ENCODE peak calls at places on chromosomes 2 and 18, in eight cellular contexts. N is PC-3, V is K562, D is lower leg skin, U is SK-N-SH, J is astrocyte, Y is A673, B is left ventricle myocardium inferior. K is an unnamed sample.

GRCh38 chr18:43248610-43249249 is 28.6 kb downstream of the SYT4 start:
- DNase-seq in N (no peak), V (no peak), D (no peak), U (no peak), J (no peak), Y (no peak), B (no peak), K (no peak)

GRCh38 chr18:76405761-76406356 is 89.2 kb downstream of the ZNF516 start:
- DNase-seq in N (peak; percentile 67), V (peak; percentile 46), D (peak; percentile 87), U (peak; percentile 63), J (no peak), Y (peak; percentile 73), B (peak; percentile 52), K (no peak)

GRCh38 chr2:3192920-3193319 is 184.7 kb downstream of the EIPR1 start:
- DNase-seq in N (no peak), V (no peak), D (no peak), U (peak; percentile 67), J (no peak), Y (no peak), B (no peak), K (no peak)

GRCh38 chr2:219352448-219353023 is 20.0 kb upstream of the RESP18 start:
- DNase-seq in N (peak; percentile 80), V (peak; percentile 66), D (peak; percentile 89), U (peak; percentile 79), J (peak; percentile 11), Y (peak; percentile 77), B (no peak), K (no peak)

GRCh38 chr2:238941262-238941792 is 93.4 kb downstream of the TWIST2 start:
- DNase-seq in N (no peak), V (no peak), D (peak; percentile 70), U (no peak), J (no peak), Y (no peak), B (no peak), K (no peak)

GRCh38 chr2:27992787-27993747 is 102.5 kb downstream of the BABAM2 start:
- DNase-seq in N (peak; percentile 71), V (no peak), D (no peak), U (no peak), J (peak; percentile 79), Y (no peak), B (no peak), K (no peak)

GRCh38 chr2:145095641-145096435 is 575.9 kb upstream of the ZEB2 start:
- DNase-seq in N (peak; percentile 50), V (no peak), D (no peak), U (no peak), J (peak; percentile 93), Y (no peak), B (no peak), K (no peak)

GRCh38 chr18:25992566-25992965 is 97.8 kb downstream of the SS18 start:
- DNase-seq in N (no peak), V (no peak), D (no peak), U (no peak), J (no peak), Y (no peak), B (no peak), K (no peak)

GRCh38 chr18:25016666-25017065 is 335.3 kb downstream of the ZNF521 start:
- DNase-seq in N (no peak), V (no peak), D (no peak), U (no peak), J (no peak), Y (no peak), B (no peak), K (no peak)

GRCh38 chr2:232523682-232524597 is 2.0 kb upstream of the CHRND start:
- DNase-seq in N (peak; percentile 12), V (peak; percentile 60), D (no peak), U (peak; percentile 87), J (peak; percentile 6), Y (peak; percentile 60), B (no peak), K (no peak)
- H3K4me3 ChIP-seq in N (peak overlapping the region; percentile 50), V (peak overlapping the region; percentile 13), D (no peak overlapping the region), U (peak overlapping the region; percentile 40), J (no peak overlapping the region), Y (peak overlapping the region; percentile 14), B (peak overlapping the region; percentile 64), K (peak overlapping the region; percentile 30)

DNA sequence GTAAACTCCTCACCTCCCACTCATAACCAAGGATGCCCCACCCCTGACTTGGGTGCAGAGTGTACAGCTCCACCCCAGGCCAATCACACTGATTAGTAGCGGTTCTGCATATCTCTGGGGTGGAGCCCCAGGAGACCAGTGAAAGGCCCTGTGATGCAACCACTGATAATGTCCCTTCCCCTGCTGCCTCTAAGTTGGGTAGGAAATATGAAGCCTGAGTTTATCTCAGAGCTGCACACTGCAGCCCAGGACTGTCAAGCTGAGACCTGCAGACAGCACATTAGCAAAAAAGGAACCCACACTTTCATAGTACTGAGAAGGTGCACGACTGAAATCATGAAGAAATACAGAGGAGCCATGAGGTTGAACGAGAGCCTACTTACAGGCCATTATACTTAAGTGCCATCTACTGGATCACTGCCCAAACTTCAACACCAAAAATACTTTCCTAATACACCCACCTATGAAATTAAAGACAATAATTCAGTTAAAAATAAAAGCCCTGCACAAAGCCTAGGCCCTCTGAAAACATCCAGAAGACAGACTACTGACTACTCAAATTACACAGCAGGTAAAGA is 455.4 kb upstream of the LRRTM4 start:
- DNase-seq in N (no peak), V (peak; percentile 5), D (no peak), U (no peak), J (no peak), Y (peak; percentile 48), B (no peak), K (peak; percentile 6)
- TF ChIP-seq CTCF in N (no peak), V (no peak), D (no peak), U (no peak), J (no peak), Y (peak; percentile 48), B (no peak), K (peak; percentile 67)

GRCh38 chr2:199455186-199455532 is 2.6 kb downstream of the SATB2 start:
- DNase-seq in N (no peak), V (no peak), D (no peak), U (no peak), J (no peak), Y (no peak), B (no peak), K (no peak)
- H3K4me3 ChIP-seq in N (peak overlapping the region; percentile 79), V (peak overlapping the region; percentile 54), D (no peak overlapping the region), U (no peak overlapping the region), J (peak overlapping the region; percentile 78), Y (peak overlapping the region; percentile 91), B (peak overlapping the region; percentile 41), K (peak overlapping the region; percentile 82)

DNA sequence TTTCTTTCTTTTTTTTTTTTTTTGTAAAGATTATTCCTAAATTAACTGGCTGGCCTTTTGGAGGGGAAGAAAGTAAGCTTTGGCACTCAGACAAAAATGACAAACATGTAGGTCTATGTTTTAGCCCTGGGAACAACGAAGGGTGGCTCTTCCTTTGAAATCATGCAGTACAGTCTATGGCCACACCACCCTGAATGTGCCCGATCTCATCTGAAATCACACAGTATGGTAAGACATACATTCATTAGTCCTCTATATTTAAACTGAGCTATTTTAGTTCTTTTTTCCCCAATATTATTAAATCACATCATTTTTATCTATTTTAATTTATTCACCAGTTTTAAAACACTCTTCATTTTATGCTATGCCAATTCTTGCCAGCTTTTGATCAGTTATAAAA is 48.2 kb downstream of the PLA2R1 start:
- DNase-seq in N (no peak), V (no peak), D (no peak), U (no peak), J (no peak), Y (no peak), B (no peak), K (no peak)
- TF ChIP-seq CTCF in N (no peak), V (no peak), D (no peak), U (no peak), J (peak; percentile 5), Y (no peak), B (no peak), K (no peak)

DNA sequence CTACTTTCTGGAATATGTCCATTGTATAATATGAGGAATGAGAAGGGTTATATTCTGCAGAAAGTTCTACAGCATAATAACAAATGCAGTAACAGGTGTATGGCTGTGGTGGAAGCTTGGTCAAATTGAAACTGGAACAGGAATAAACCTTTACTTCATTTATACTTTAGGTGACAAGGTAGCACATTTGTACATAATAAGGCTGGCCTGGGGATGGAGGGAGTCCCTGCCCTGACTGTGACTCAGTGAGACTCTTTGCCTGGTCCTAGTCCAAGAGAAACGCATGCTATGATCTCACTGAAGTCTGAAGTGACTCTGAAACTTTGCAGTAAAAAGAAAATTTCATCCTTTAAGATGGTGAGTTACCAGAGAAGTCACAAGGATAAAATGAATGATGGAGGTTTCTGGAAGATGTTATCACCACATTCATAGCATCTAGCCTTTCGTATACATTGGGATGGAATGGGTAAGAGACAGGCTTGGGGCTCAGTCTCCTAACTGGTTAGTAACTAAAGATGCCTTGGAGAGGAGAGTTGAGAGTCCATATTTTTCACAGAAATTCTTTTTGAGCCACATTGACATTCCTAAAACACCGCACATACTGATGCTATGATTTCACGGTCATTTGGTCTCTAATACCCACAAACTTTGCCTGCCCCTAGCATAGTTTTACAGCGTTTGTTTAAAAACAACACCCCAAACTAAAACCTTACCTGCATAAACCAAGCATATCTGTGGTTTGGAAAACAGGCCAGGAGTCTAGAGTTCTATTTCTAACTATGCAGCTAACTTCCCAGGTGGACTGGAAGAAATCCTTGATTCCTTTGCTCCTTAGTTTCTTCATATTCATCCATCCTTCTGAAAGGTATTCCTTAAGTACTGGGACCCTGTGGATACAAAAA is 42.4 kb upstream of the NABP1 start:
- DNase-seq in N (peak; percentile 85), V (no peak), D (no peak), U (no peak), J (peak; percentile 95), Y (no peak), B (no peak), K (peak; percentile 83)
- H3K4me3 ChIP-seq in N (peak overlapping the region; percentile 41), V (no peak overlapping the region), D (no peak overlapping the region), U (no peak overlapping the region), J (peak overlapping the region; percentile 31), Y (no peak overlapping the region), B (no peak overlapping the region), K (no peak overlapping the region)

GRCh38 chr2:116747103-116747502 is 1067.4 kb upstream of the DDX18 start:
- DNase-seq in N (peak; percentile 43), V (no peak), D (no peak), U (peak; percentile 29), J (no peak), Y (no peak), B (no peak), K (no peak)
- TF ChIP-seq CTCF in N (peak; percentile 72), V (no peak), D (no peak), U (peak; percentile 9), J (no peak), Y (no peak), B (no peak), K (peak; percentile 51)

GRCh38 chr2:1041012-1041805 is 90.6 kb downstream of the SNTG2 start:
- DNase-seq in N (no peak), V (no peak), D (no peak), U (no peak), J (no peak), Y (no peak), B (no peak), K (no peak)

GRCh38 chr2:1032030-1032429 is 81.4 kb downstream of the SNTG2 start:
- DNase-seq in N (no peak), V (no peak), D (no peak), U (no peak), J (no peak), Y (no peak), B (no peak), K (no peak)

GRCh38 chr2:1033058-1033457 is 82.4 kb downstream of the SNTG2 start:
- DNase-seq in N (no peak), V (no peak), D (no peak), U (no peak), J (no peak), Y (no peak), B (no peak), K (no peak)

GRCh38 chr2:1039549-1039948 is 88.9 kb downstream of the SNTG2 start:
- DNase-seq in N (no peak), V (no peak), D (no peak), U (no peak), J (no peak), Y (no peak), B (no peak), K (no peak)

GRCh38 chr2:1037066-1037465 is 86.4 kb downstream of the SNTG2 start:
- DNase-seq in N (no peak), V (no peak), D (no peak), U (no peak), J (no peak), Y (no peak), B (no peak), K (no peak)
- H3K4me3 ChIP-seq in N (no peak overlapping the region), V (no peak overlapping the region), D (no peak overlapping the region), U (no peak overlapping the region), J (no peak overlapping the region), Y (no peak overlapping the region), B (no peak overlapping the region), K (no peak overlapping the region)

K was measured in epithelial cell of proximal tubule.